ENCODE peak calls at places on chromosome 18, in six cellular contexts. One of them, this sample, is unnamed.

GRCh38 chr18:36811955-36812354 is 16.8 kb downstream of the TPGS2 start:
- DNase-seq in HT-29: no peak
- DNase-seq in Kasumi-1: no peak
- DNase-seq in IMR-90: no peak
- DNase-seq in NAMALWA: no peak
- DNase-seq in stimulated activated CD4-positive, alpha-beta T cell treated with anti-CD3 and anti-CD28 coated beads, Interleukin-2, amount 100 ng/mL, for 48 hours: no peak
- DNase-seq in this sample: no peak

GRCh38 chr18:37499008-37499407 is 66.6 kb downstream of the CELF4 start:
- DNase-seq in HT-29: no peak
- DNase-seq in Kasumi-1: no peak
- DNase-seq in IMR-90: no peak
- DNase-seq in NAMALWA: no peak
- DNase-seq in stimulated activated CD4-positive, alpha-beta T cell treated with anti-CD3 and anti-CD28 coated beads, Interleukin-2, amount 100 ng/mL, for 48 hours: no peak
- DNase-seq in this sample: no peak

GRCh38 chr18:1244397-1245122 is 339.9 kb downstream of the ADCYAP1 start:
- DNase-seq in HT-29: no peak
- DNase-seq in Kasumi-1: peak; percentile 77
- DNase-seq in IMR-90: no peak
- DNase-seq in NAMALWA: no peak
- DNase-seq in stimulated activated CD4-positive, alpha-beta T cell treated with anti-CD3 and anti-CD28 coated beads, Interleukin-2, amount 100 ng/mL, for 48 hours: no peak
- DNase-seq in this sample: no peak

GRCh38 chr18:50863840-50864239 is 15.1 kb upstream of the ME2 start:
- DNase-seq in HT-29: no peak
- DNase-seq in Kasumi-1: no peak
- DNase-seq in IMR-90: no peak
- DNase-seq in NAMALWA: no peak
- DNase-seq in stimulated activated CD4-positive, alpha-beta T cell treated with anti-CD3 and anti-CD28 coated beads, Interleukin-2, amount 100 ng/mL, for 48 hours: no peak
- DNase-seq in this sample: no peak

GRCh38 chr18:62396967-62397366 is 71.9 kb downstream of the TNFRSF11A start:
- DNase-seq in HT-29: no peak
- DNase-seq in Kasumi-1: no peak
- DNase-seq in IMR-90: no peak
- DNase-seq in NAMALWA: no peak
- DNase-seq in stimulated activated CD4-positive, alpha-beta T cell treated with anti-CD3 and anti-CD28 coated beads, Interleukin-2, amount 100 ng/mL, for 48 hours: no peak
- DNase-seq in this sample: no peak

GRCh38 chr18:28147674-28148171 is 29.2 kb downstream of the CDH2 start:
- DNase-seq in HT-29: no peak
- DNase-seq in Kasumi-1: peak; percentile 23
- DNase-seq in IMR-90: peak; percentile 85
- DNase-seq in NAMALWA: no peak
- DNase-seq in stimulated activated CD4-positive, alpha-beta T cell treated with anti-CD3 and anti-CD28 coated beads, Interleukin-2, amount 100 ng/mL, for 48 hours: no peak
- DNase-seq in this sample: no peak

GRCh38 chr18:76476665-76477561 is 18.1 kb downstream of the ZNF516 start:
- DNase-seq in HT-29: peak; percentile 61
- DNase-seq in Kasumi-1: peak; percentile 64
- DNase-seq in IMR-90: peak; percentile 97
- DNase-seq in NAMALWA: no peak
- DNase-seq in stimulated activated CD4-positive, alpha-beta T cell treated with anti-CD3 and anti-CD28 coated beads, Interleukin-2, amount 100 ng/mL, for 48 hours: no peak
- DNase-seq in this sample: no peak

GRCh38 chr18:49976810-49977209 is 163.5 kb upstream of the ACAA2 start:
- DNase-seq in HT-29: no peak
- DNase-seq in Kasumi-1: no peak
- DNase-seq in IMR-90: no peak
- DNase-seq in NAMALWA: no peak
- DNase-seq in stimulated activated CD4-positive, alpha-beta T cell treated with anti-CD3 and anti-CD28 coated beads, Interleukin-2, amount 100 ng/mL, for 48 hours: no peak
- DNase-seq in this sample: no peak

GRCh38 chr18:59056706-59057492 is 82.8 kb upstream of the SEC11C start:
- DNase-seq in HT-29: no peak
- DNase-seq in Kasumi-1: peak; percentile 65
- DNase-seq in IMR-90: peak; percentile 68
- DNase-seq in NAMALWA: peak; percentile 91
- DNase-seq in stimulated activated CD4-positive, alpha-beta T cell treated with anti-CD3 and anti-CD28 coated beads, Interleukin-2, amount 100 ng/mL, for 48 hours: peak; percentile 46
- DNase-seq in this sample: peak; percentile 32

GRCh38 chr18:8708670-8709069 is 3.3 kb downstream of the MTCL1 start:
- DNase-seq in HT-29: no peak
- DNase-seq in Kasumi-1: no peak
- DNase-seq in IMR-90: no peak
- DNase-seq in NAMALWA: no peak
- DNase-seq in stimulated activated CD4-positive, alpha-beta T cell treated with anti-CD3 and anti-CD28 coated beads, Interleukin-2, amount 100 ng/mL, for 48 hours: no peak
- DNase-seq in this sample: no peak

GRCh38 chr18:61735564-61736102 is 157.2 kb downstream of the RNF152 start:
- DNase-seq in HT-29: no peak
- DNase-seq in Kasumi-1: no peak
- DNase-seq in IMR-90: no peak
- DNase-seq in NAMALWA: no peak
- DNase-seq in stimulated activated CD4-positive, alpha-beta T cell treated with anti-CD3 and anti-CD28 coated beads, Interleukin-2, amount 100 ng/mL, for 48 hours: no peak
- DNase-seq in this sample: no peak

GRCh38 chr18:49014605-49015267 is 64.0 kb upstream of the SMAD7 start:
- DNase-seq in HT-29: no peak
- DNase-seq in Kasumi-1: no peak
- DNase-seq in IMR-90: no peak
- DNase-seq in NAMALWA: no peak
- DNase-seq in stimulated activated CD4-positive, alpha-beta T cell treated with anti-CD3 and anti-CD28 coated beads, Interleukin-2, amount 100 ng/mL, for 48 hours: no peak
- DNase-seq in this sample: no peak

GRCh38 chr18:7117390-7118355 is at the start of gene LAMA1:
- DNase-seq in HT-29: no peak
- DNase-seq in Kasumi-1: no peak
- DNase-seq in IMR-90: peak; percentile 10
- DNase-seq in NAMALWA: no peak
- DNase-seq in stimulated activated CD4-positive, alpha-beta T cell treated with anti-CD3 and anti-CD28 coated beads, Interleukin-2, amount 100 ng/mL, for 48 hours: no peak
- DNase-seq in this sample: no peak

GRCh38 chr18:79526468-79527460 is 131.0 kb downstream of the NFATC1 start:
- DNase-seq in HT-29: no peak
- DNase-seq in Kasumi-1: no peak
- DNase-seq in IMR-90: no peak
- DNase-seq in NAMALWA: no peak
- DNase-seq in stimulated activated CD4-positive, alpha-beta T cell treated with anti-CD3 and anti-CD28 coated beads, Interleukin-2, amount 100 ng/mL, for 48 hours: no peak
- DNase-seq in this sample: no peak

This sample was measured in GDM1.